ENCODE peak calls at places on chromosomes 6 and 20, in nine cellular contexts. X is nucleus accumbens, M is kidney, Q is AG08396, Y is GM20000, N is lower lobe of right lung, C is T-cell, A is HEK293T, T is ACHN. K is an unnamed sample.

GRCh38 chr6:111237757-111238260 is 150.5 kb downstream of the SLC16A10 start:
- DNase-seq in N (no peak), C (no peak), Q (no peak), T (no peak), X (no peak), A (no peak), M (no peak), Y (no peak), K (no peak)

GRCh38 chr20:50924261-50924660 is 7.0 kb downstream of the ADNP start:
- DNase-seq in Y (no peak), Q (no peak), C (no peak), T (no peak), X (no peak), M (no peak), A (no peak), N (no peak), K (no peak)

GRCh38 chr20:1122388-1123315 is 4.2 kb downstream of the PSMF1 start:
- DNase-seq in Y (no peak), C (no peak), N (peak), M (peak), T (no peak), X (no peak), A (no peak), Q (no peak), K (no peak)

GRCh38 chr6:159929819-159930218 is 39.0 kb downstream of the MAS1 start:
- DNase-seq in T (no peak), A (no peak), N (no peak), Q (no peak), C (peak), X (no peak), M (peak), Y (peak), K (no peak)

GRCh38 chr6:105601541-105602174 is 198.8 kb upstream of the PREP start:
- DNase-seq in C (no peak), M (peak), A (no peak), X (peak), Q (peak), Y (peak), T (peak), N (peak), K (peak)

GRCh38 chr6:166489301-166490155 is 97.0 kb downstream of the RAMACL start:
- DNase-seq in C (no peak), Y (no peak), M (peak), T (no peak), N (no peak), X (no peak), Q (no peak), A (no peak), K (no peak)

GRCh38 chr6:30107756-30108155 is 5.1 kb downstream of the TRIM31 start:
- DNase-seq in X (no peak), A (no peak), T (peak), Y (no peak), Q (no peak), M (no peak), C (no peak), N (no peak), K (no peak)

GRCh38 chr20:51487525-51488279 is 54.8 kb downstream of the NFATC2 start:
- DNase-seq in A (peak), X (no peak), M (no peak), N (no peak), Q (peak), T (peak), Y (no peak), C (no peak), K (no peak)

GRCh38 chr6:27761391-27761790 is 150.8 kb downstream of the OR2B2 start:
- DNase-seq in M (no peak), C (no peak), T (no peak), A (no peak), N (no peak), Y (peak), X (no peak), Q (no peak), K (no peak)

GRCh38 chr6:26555505-26556262 is 17.5 kb downstream of the HMGN4 start:
- DNase-seq in T (no peak), A (no peak), Q (no peak), Y (no peak), C (no peak), M (no peak), X (no peak), N (no peak), K (no peak)

GRCh38 chr6:73515204-73516101 is 5.4 kb downstream of the EEF1A1 start:
- DNase-seq in C (peak), X (no peak), Q (no peak), A (no peak), N (no peak), Y (peak), T (peak), M (no peak), K (no peak)

GRCh38 chr6:125953502-125953875 is 3.1 kb upstream of the HINT3 start:
- DNase-seq in A (no peak), N (peak), M (peak), X (no peak), Y (no peak), Q (no peak), T (no peak), C (no peak), K (no peak)

GRCh38 chr6:41625442-41625841 is 12.8 kb upstream of the MDFI start:
- DNase-seq in X (no peak), Y (no peak), Q (no peak), M (no peak), C (no peak), A (no peak), N (peak), T (no peak), K (no peak)

GRCh38 chr6:111503660-111504059 is 20.6 kb upstream of the REV3L start:
- DNase-seq in M (no peak), N (no peak), Q (no peak), A (peak), T (no peak), C (no peak), Y (no peak), X (no peak), K (no peak)

GRCh38 chr6:27161946-27162603 is 85.4 kb upstream of the PRSS16 start:
- DNase-seq in N (no peak), M (no peak), Y (peak), C (no peak), Q (peak), T (peak), A (peak), X (no peak), K (peak)

GRCh38 chr20:36871640-36872570 is 4.0 kb upstream of the TLDC2 start:
- DNase-seq in A (no peak), N (peak), M (peak), C (no peak), Q (no peak), X (no peak), Y (no peak), T (no peak), K (no peak)

GRCh38 chr6:44859901-44860410 is 468.2 kb upstream of the RUNX2 start:
- DNase-seq in M (no peak), X (no peak), Y (no peak), A (no peak), T (no peak), N (no peak), C (no peak), Q (no peak), K (no peak)

GRCh38 chr6:140346461-140346860 is 972.0 kb upstream of the CITED2 start:
- DNase-seq in C (no peak), M (no peak), X (no peak), Q (no peak), A (no peak), T (no peak), Y (no peak), N (no peak), K (no peak)

GRCh38 chr6:119620846-119621570 is 271.4 kb upstream of the MAN1A1 start:
- DNase-seq in T (peak), N (no peak), Q (peak), A (no peak), C (no peak), Y (no peak), M (no peak), X (no peak), K (no peak)

GRCh38 chr20:31713312-31714049 is 9.2 kb downstream of the BCL2L1 start:
- DNase-seq in N (peak), C (no peak), Y (no peak), M (peak), Q (peak), T (peak), X (no peak), A (no peak), K (no peak)

GRCh38 chr20:48295445-48295903 is 510.2 kb upstream of the SULF2 start:
- DNase-seq in Y (no peak), M (no peak), N (no peak), C (no peak), A (peak), X (no peak), T (peak), Q (peak), K (no peak)

GRCh38 chr6:166156942-166157341 is 10.7 kb downstream of the TBXT start:
- DNase-seq in C (no peak), Q (no peak), T (peak), A (peak), Y (no peak), X (no peak), M (no peak), N (no peak), K (no peak)

GRCh38 chr20:24502184-24502583 is 32.8 kb downstream of the SYNDIG1 start:
- DNase-seq in N (no peak), A (no peak), Q (peak), X (peak), T (no peak), C (no peak), Y (no peak), M (peak), K (no peak)

GRCh38 chr6:12238191-12238590 is 52.0 kb upstream of the EDN1 start:
- DNase-seq in N (no peak), A (no peak), Y (no peak), X (no peak), M (no peak), T (no peak), Q (no peak), C (no peak), K (no peak)

GRCh38 chr20:36741072-36741471 is 4.8 kb downstream of the NDRG3 start:
- DNase-seq in C (no peak), Y (no peak), X (no peak), M (no peak), Q (no peak), N (no peak), A (no peak), T (no peak), K (no peak)

GRCh38 chr6:44224978-44225330 is 1.6 kb downstream of the SLC29A1 start:
- DNase-seq in T (no peak), C (no peak), M (no peak), Y (peak), N (no peak), X (no peak), A (no peak), Q (no peak), K (no peak)

GRCh38 chr6:28648878-28649375 is 123.2 kb downstream of the GPX5 start:
- DNase-seq in N (no peak), T (peak), C (no peak), Y (no peak), A (no peak), M (no peak), X (no peak), Q (no peak), K (no peak)

GRCh38 chr6:29992792-29993191 is 50.5 kb downstream of the HLA-A start:
- DNase-seq in Q (peak), M (no peak), X (no peak), T (peak), C (no peak), Y (no peak), A (no peak), N (no peak), K (no peak)

K was measured in NK-92 treated with Interleukin-12 subunit alpha and Interleukin-12 subunit beta, amount 100 ng/mL, for 24 hours.